ENCODE peak calls at places on chromosomes 13 and 19, in ten cellular contexts. U, Q, B, T, L, X, R, A, P and K are unnamed samples.

GRCh38 chr13:110677731-110678545 is 28.0 kb downstream of the CARS2 start:
- DNase-seq in U (peak; percentile 37), Q (no peak), B (no peak), T (no peak), L (no peak), X (no peak), R (no peak), A (peak; percentile 22), P (no peak), K (no peak)

GRCh38 chr19:47419037-47419783 is at the start of gene MEIS3:
- DNase-seq in U (no peak), Q (no peak), B (no peak), T (no peak), L (no peak), X (no peak), R (no peak), A (no peak), P (no peak), K (no peak)

GRCh38 chr19:4428326-4428975 is 26.0 kb downstream of the CHAF1A start:
- DNase-seq in U (no peak), Q (no peak), B (peak; percentile 55), T (no peak), L (no peak), X (no peak), R (no peak), A (no peak), P (no peak), K (no peak)

GRCh38 chr13:111561091-111561778 is 240.8 kb downstream of the TEX29 start:
- DNase-seq in U (no peak), Q (no peak), B (no peak), T (no peak), L (no peak), X (no peak), R (no peak), A (no peak), P (no peak), K (no peak)

GRCh38 chr19:45816236-45817009 is 1.3 kb upstream of the RSPH6A start:
- DNase-seq in U (no peak), Q (no peak), B (no peak), T (no peak), L (no peak), X (no peak), R (no peak), A (no peak), P (no peak), K (no peak)

GRCh38 chr13:111370570-111371150 is 50.2 kb downstream of the TEX29 start:
- DNase-seq in U (no peak), Q (no peak), B (no peak), T (no peak), L (no peak), X (no peak), R (no peak), A (no peak), P (no peak), K (no peak)

GRCh38 chr13:49226613-49227012 is 6.5 kb downstream of the MLNR start:
- DNase-seq in U (no peak), Q (no peak), B (no peak), T (no peak), L (no peak), X (no peak), R (no peak), A (no peak), P (no peak), K (no peak)

GRCh38 chr13:91154553-91154952 is 192.9 kb upstream of the MIR17HG start:
- DNase-seq in U (no peak), Q (no peak), B (no peak), T (no peak), L (no peak), X (no peak), R (no peak), A (no peak), P (no peak), K (no peak)

GRCh38 chr13:110264685-110265275 is 42.2 kb downstream of the COL4A1 start:
- DNase-seq in U (no peak), Q (no peak), B (no peak), T (no peak), L (no peak), X (no peak), R (no peak), A (no peak), P (no peak), K (no peak)